ENCODE peak calls at places on chromosomes 1 and 21, in four cellular contexts. B is mesendoderm, I is keratinocyte, A is HCT116. Q is an unnamed sample.

GRCh38 chr1:171917361-171917760 is 76.1 kb downstream of the DNM3 start:
- DNase-seq in B (no peak), I (no peak), A (no peak), Q (no peak)

GRCh38 chr1:153699116-153699515 is 20.6 kb downstream of the NPR1 start:
- DNase-seq in B (no peak), I (no peak), A (no peak), Q (no peak)

GRCh38 chr1:51330331-51331201 is at the start of gene TTC39A:
- DNase-seq in I (no peak), B (no peak), A (no peak), Q (no peak)

GRCh38 chr21:34952701-34953100 is 96.4 kb downstream of the RUNX1 start:
- DNase-seq in A (no peak), B (no peak), I (no peak), Q (peak; percentile 39)

GRCh38 chr1:167631987-167632680 is 2.1 kb downstream of the RCSD1 start:
- DNase-seq in I (no peak), B (peak; percentile 49), A (no peak), Q (no peak)

GRCh38 chr21:38448619-38449186 is 49.6 kb downstream of the ERG start:
- DNase-seq in A (no peak), I (no peak), B (peak; percentile 54), Q (no peak)

GRCh38 chr21:32173106-32173755 is 105.6 kb downstream of the MIS18A start:
- DNase-seq in I (no peak), B (no peak), A (no peak), Q (peak; percentile 18)

GRCh38 chr1:19084206-19084738 is 125.8 kb downstream of the UBR4 start:
- DNase-seq in B (no peak), A (no peak), I (no peak), Q (no peak)

GRCh38 chr1:90114521-90115141 is 119.7 kb downstream of the ZNF326 start:
- DNase-seq in A (peak; percentile 56), B (peak; percentile 62), I (peak; percentile 21), Q (peak; percentile 6)

GRCh38 chr1:150160964-150161626 is 11.4 kb downstream of the PLEKHO1 start:
- DNase-seq in B (peak; percentile 34), A (no peak), I (no peak), Q (peak; percentile 54)
- H3K9ac ChIP-seq in B (no peak overlapping the region), A (no peak overlapping the region), I (no peak overlapping the region), Q (peak overlapping the region; percentile 27)

GRCh38 chr1:33219886-33220661 is 36.2 kb upstream of the ZNF362 start:
- DNase-seq in B (peak; percentile 73), A (peak; percentile 60), I (no peak), Q (peak; percentile 36)
- H3K27ac ChIP-seq in B (no peak overlapping the region), A (peak overlapping the region; percentile 82), I (peak overlapping the region; percentile 80), Q (no peak overlapping the region)

GRCh38 chr1:229106526-229107105 is 164.3 kb upstream of the RAB4A start:
- DNase-seq in I (no peak), A (no peak), B (no peak), Q (no peak)
- H3K4me1 ChIP-seq in I (peaks cover 4% of the 10 kb centered on the region), A (no peaks in the 10 kb centered on the region), B (no peaks in the 10 kb centered on the region), Q (no peaks in the 10 kb centered on the region)

GRCh38 chr1:184597652-184598357 is 156.9 kb downstream of the EDEM3 start:
- DNase-seq in B (no peak), I (no peak), A (no peak), Q (no peak)

GRCh38 chr1:184596950-184597651 is 157.6 kb downstream of the EDEM3 start:
- DNase-seq in A (no peak), B (peak; percentile 67), I (no peak), Q (no peak)

GRCh38 chr1:184590163-184590750 is 164.4 kb downstream of the EDEM3 start:
- DNase-seq in A (no peak), I (no peak), B (no peak), Q (no peak)

GRCh38 chr1:184595609-184596008 is 159.0 kb downstream of the EDEM3 start:
- DNase-seq in B (no peak), I (peak; percentile 9), A (no peak), Q (peak; percentile 52)

DNA sequence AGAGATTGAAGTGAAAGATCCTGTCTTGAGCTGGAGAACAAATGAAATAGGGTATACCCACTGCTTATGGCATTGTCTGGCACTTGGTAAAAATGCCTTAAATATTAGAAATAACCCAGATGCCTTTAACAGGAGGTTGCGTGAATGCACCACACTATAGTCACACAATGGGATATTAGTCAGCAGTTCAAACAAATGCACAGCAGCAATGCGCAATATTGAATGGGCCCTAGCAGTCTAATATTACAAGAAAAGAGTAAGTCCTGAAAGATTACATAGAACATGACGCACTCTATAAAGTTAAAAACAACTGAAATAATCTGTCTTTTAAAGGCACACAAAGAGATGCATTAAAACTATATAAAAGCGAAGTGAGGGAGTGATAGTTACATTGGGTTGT is 161.0 kb downstream of the EDEM3 start:
- DNase-seq in B (no peak), I (no peak), A (no peak), Q (no peak)
- H3K9ac ChIP-seq in B (no peak overlapping the region), I (no peak overlapping the region), A (no peak overlapping the region), Q (no peak overlapping the region)

DNA sequence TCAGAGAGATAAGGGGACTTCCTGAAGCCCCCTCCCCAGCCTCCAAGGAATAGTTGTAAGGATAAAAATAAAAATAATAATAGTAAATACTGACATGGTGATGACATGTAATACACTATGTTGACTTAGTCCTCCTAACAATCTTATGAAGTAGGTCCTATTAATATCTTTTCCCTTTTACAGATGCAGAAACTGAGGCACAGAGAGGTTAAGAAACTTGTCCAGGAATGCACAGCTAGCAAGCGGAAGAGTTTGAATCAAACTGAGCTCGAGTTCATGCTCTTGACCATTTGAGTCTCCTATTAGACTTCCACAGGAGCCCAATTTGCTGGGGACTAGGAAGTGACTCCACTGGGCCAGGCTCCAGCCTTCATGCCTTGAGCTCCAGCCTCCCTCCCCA is 194.8 kb downstream of the GRIK3 start:
- DNase-seq in A (no peak), I (no peak), B (no peak), Q (no peak)
- H3K27ac ChIP-seq in A (no peak overlapping the region), I (no peak overlapping the region), B (no peak overlapping the region), Q (no peak overlapping the region)

DNA sequence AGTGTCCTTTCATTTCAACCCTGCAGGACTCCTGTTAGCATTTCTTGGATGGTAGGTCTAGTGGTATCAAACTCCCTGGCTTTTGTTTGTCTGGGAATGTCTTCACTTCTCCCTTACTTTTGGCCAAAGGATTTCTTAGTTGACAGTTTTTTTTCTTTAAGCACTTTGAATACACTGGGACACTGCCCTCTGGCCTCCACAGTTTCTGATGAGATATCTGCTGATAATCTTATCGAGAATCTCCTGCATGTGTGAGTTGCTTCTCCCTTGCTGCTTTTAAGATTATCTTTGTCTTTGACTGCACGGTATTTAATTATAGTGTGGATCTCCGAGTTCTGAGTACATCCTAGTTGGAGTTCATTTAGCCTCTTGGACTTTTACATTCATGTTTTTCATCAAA is 13.3 kb downstream of the UTS2 start:
- DNase-seq in A (no peak), B (peak; percentile 90), I (no peak), Q (no peak)
- H3K4me1 ChIP-seq in A (no peaks in the 10 kb centered on the region), B (no peaks in the 10 kb centered on the region), I (no peaks in the 10 kb centered on the region), Q (no peaks in the 10 kb centered on the region)